ENCODE peak calls at places on chromosomes 13 and 19, in nine cellular contexts. F is right cardiac atrium, U is NCI-H1417, E is anterior cingulate cortex, N is NCI-H146, V is mesendoderm, J is stomach, K is NCI-H1105, W is esophagus squamous epithelium. C is an unnamed sample.
A peak's percentile ranks its signal among the peaks of the same experiment; 100 is the strongest.

GRCh38 chr13:22506286-22506685 is 674.5 kb upstream of the SGCG start:
- DNase-seq in U (no peak), N (no peak), K (no peak), W (no peak), E (no peak), J (no peak), V (no peak), F (no peak), C (no peak)

GRCh38 chr13:97364031-97364430 is 69.9 kb upstream of the RAP2A start:
- DNase-seq in W (no peak), E (no peak), J (no peak), K (no peak), V (no peak), F (no peak), U (no peak), N (no peak), C (no peak)

GRCh38 chr19:18768046-18768771 is 22.9 kb downstream of the COMP start:
- DNase-seq in J (no peak), F (peak; percentile 78), K (no peak), W (no peak), U (no peak), E (no peak), N (no peak), V (no peak), C (peak; percentile 39)

GRCh38 chr19:44817725-44818469 is 9.0 kb downstream of the BCAM start:
- DNase-seq in N (no peak), F (no peak), W (no peak), V (no peak), K (no peak), J (no peak), E (no peak), U (no peak), C (no peak)

GRCh38 chr19:18062043-18062442 is 24.7 kb downstream of the IL12RB1 start:
- DNase-seq in U (peak; percentile 71), J (no peak), K (peak; percentile 70), E (no peak), F (no peak), W (no peak), V (no peak), N (peak; percentile 41), C (no peak)

GRCh38 chr19:18385675-18386542 is at the start of gene GDF15:
- DNase-seq in F (peak; percentile 71), V (peak; percentile 66), J (peak; percentile 96), U (no peak), N (peak; percentile 73), W (no peak), K (no peak), E (no peak), C (no peak)

GRCh38 chr13:62747629-62748028 is 1332.0 kb upstream of the PCDH20 start:
- DNase-seq in K (no peak), W (no peak), E (no peak), V (peak; percentile 51), N (no peak), J (no peak), F (no peak), U (no peak), C (no peak)

GRCh38 chr13:79525051-79525450 is 44.1 kb downstream of the NDFIP2 start:
- DNase-seq in U (no peak), K (no peak), W (no peak), J (no peak), E (no peak), N (no peak), V (no peak), F (no peak), C (no peak)

GRCh38 chr19:20478936-20479335 is 86.6 kb downstream of the ZNF737 start:
- DNase-seq in N (no peak), J (no peak), F (no peak), V (no peak), U (no peak), K (no peak), E (no peak), W (no peak), C (no peak)

GRCh38 chr19:29477831-29478577 is 47.8 kb upstream of the VSTM2B start:
- DNase-seq in K (no peak), U (no peak), F (no peak), N (no peak), E (no peak), V (no peak), J (no peak), W (no peak), C (no peak)

GRCh38 chr19:13417054-13417453 is 89.2 kb downstream of the CACNA1A start:
- DNase-seq in E (no peak), K (no peak), W (no peak), F (no peak), J (no peak), U (no peak), N (no peak), V (no peak), C (no peak)

GRCh38 chr13:112690242-112690943 is 555 bp downstream of the ATP11A start:
- DNase-seq in N (peak; percentile 69), U (peak; percentile 90), W (no peak), V (no peak), E (no peak), F (peak; percentile 83), K (peak; percentile 75), J (peak; percentile 46), C (peak; percentile 48)

GRCh38 chr13:24053505-24054251 is 106.8 kb upstream of the SPATA13 start:
- DNase-seq in K (peak; percentile 28), J (peak; percentile 75), F (peak; percentile 65), E (peak; percentile 46), U (peak; percentile 69), N (peak; percentile 75), W (no peak), V (peak; percentile 94), C (peak; percentile 73)

GRCh38 chr13:57123660-57124059 is 17.1 kb upstream of the PRR20A start:
- DNase-seq in J (no peak), U (no peak), N (no peak), W (no peak), V (no peak), K (peak; percentile 78), F (peak; percentile 74), E (peak; percentile 9), C (no peak)

GRCh38 chr13:110166598-110166997 is 140.4 kb downstream of the COL4A1 start:
- DNase-seq in N (no peak), J (no peak), U (no peak), K (no peak), E (no peak), F (no peak), W (no peak), V (no peak), C (no peak)

GRCh38 chr19:10510301-10510802 is 6.9 kb downstream of the S1PR5 start:
- DNase-seq in N (peak; percentile 18), K (no peak), W (no peak), F (no peak), V (peak; percentile 46), U (no peak), J (no peak), E (no peak), C (peak; percentile 47)

GRCh38 chr13:29845440-29846056 is 4.9 kb downstream of the UBL3 start:
- DNase-seq in J (no peak), F (no peak), V (no peak), U (no peak), N (no peak), E (no peak), K (no peak), W (no peak), C (no peak)

GRCh38 chr19:33152178-33152577 is 20.3 kb downstream of the WDR88 start:
- DNase-seq in F (no peak), E (no peak), K (no peak), N (no peak), J (no peak), W (no peak), V (no peak), U (no peak), C (no peak)